ENCODE peak calls at places on chromosome 20, in eight cellular contexts. One of them, this sample, is unnamed.

GRCh38 chr20:41798926-41799502 is 180.8 kb upstream of the CHD6 start:
- DNase-seq in upper lobe of left lung: no peak
- DNase-seq in GM23338: peak
- DNase-seq in HepG2: no peak
- DNase-seq in HCT116: no peak
- DNase-seq in stomach: no peak
- DNase-seq in sigmoid colon: no peak
- DNase-seq in HL-60: no peak
- DNase-seq in this sample: no peak

GRCh38 chr20:430091-430999 is 22.2 kb downstream of the RBCK1 start:
- DNase-seq in sigmoid colon: no peak
- DNase-seq in HepG2: no peak
- DNase-seq in GM23338: no peak
- DNase-seq in upper lobe of left lung: peak
- DNase-seq in HCT116: no peak
- DNase-seq in stomach: no peak
- DNase-seq in HL-60: no peak
- DNase-seq in this sample: no peak

GRCh38 chr20:44728835-44729342 is 13.7 kb downstream of the CCN5 start:
- DNase-seq in stomach: peak
- DNase-seq in GM23338: peak
- DNase-seq in HL-60: peak
- DNase-seq in upper lobe of left lung: no peak
- DNase-seq in HCT116: peak
- DNase-seq in HepG2: no peak
- DNase-seq in sigmoid colon: peak
- DNase-seq in this sample: no peak

GRCh38 chr20:22576733-22577514 is 7.4 kb downstream of the FOXA2 start:
- DNase-seq in GM23338: no peak
- DNase-seq in HepG2: peak
- DNase-seq in HL-60: no peak
- DNase-seq in HCT116: no peak
- DNase-seq in upper lobe of left lung: peak
- DNase-seq in sigmoid colon: no peak
- DNase-seq in stomach: no peak
- DNase-seq in this sample: no peak

GRCh38 chr20:15240801-15241200 is 903.4 kb upstream of the FLRT3 start:
- DNase-seq in HCT116: no peak
- DNase-seq in stomach: no peak
- DNase-seq in sigmoid colon: no peak
- DNase-seq in GM23338: no peak
- DNase-seq in HepG2: no peak
- DNase-seq in upper lobe of left lung: no peak
- DNase-seq in HL-60: no peak
- DNase-seq in this sample: no peak

GRCh38 chr20:54197621-54198604 is 10.0 kb upstream of the PFDN4 start:
- DNase-seq in HCT116: no peak
- DNase-seq in HL-60: no peak
- DNase-seq in stomach: no peak
- DNase-seq in upper lobe of left lung: no peak
- DNase-seq in HepG2: peak
- DNase-seq in GM23338: peak
- DNase-seq in sigmoid colon: no peak
- DNase-seq in this sample: no peak

GRCh38 chr20:49851234-49851755 is 38.7 kb downstream of the SLC9A8 start:
- DNase-seq in stomach: no peak
- DNase-seq in HL-60: no peak
- DNase-seq in sigmoid colon: no peak
- DNase-seq in HCT116: no peak
- DNase-seq in upper lobe of left lung: no peak
- DNase-seq in GM23338: no peak
- DNase-seq in HepG2: no peak
- DNase-seq in this sample: no peak

GRCh38 chr20:64063389-64064144 is 569 bp downstream of the TCEA2 start:
- DNase-seq in GM23338: peak
- DNase-seq in stomach: no peak
- DNase-seq in HCT116: no peak
- DNase-seq in HepG2: no peak
- DNase-seq in sigmoid colon: no peak
- DNase-seq in HL-60: no peak
- DNase-seq in upper lobe of left lung: peak
- DNase-seq in this sample: no peak

GRCh38 chr20:11337361-11338130 is 580.1 kb upstream of the BTBD3 start:
- DNase-seq in HepG2: no peak
- DNase-seq in sigmoid colon: no peak
- DNase-seq in HL-60: no peak
- DNase-seq in HCT116: no peak
- DNase-seq in stomach: no peak
- DNase-seq in upper lobe of left lung: no peak
- DNase-seq in GM23338: no peak
- DNase-seq in this sample: no peak

GRCh38 chr20:44736170-44737021 is 9.3 kb upstream of the KCNK15 start:
- DNase-seq in HepG2: peak
- DNase-seq in stomach: peak
- DNase-seq in HL-60: peak
- DNase-seq in HCT116: peak
- DNase-seq in GM23338: peak
- DNase-seq in sigmoid colon: peak
- DNase-seq in upper lobe of left lung: no peak
- DNase-seq in this sample: no peak

GRCh38 chr20:50510706-50511401 is 671 bp downstream of the PTPN1 start:
- DNase-seq in HCT116: no peak
- DNase-seq in HepG2: peak
- DNase-seq in HL-60: peak
- DNase-seq in GM23338: peak
- DNase-seq in stomach: no peak
- DNase-seq in upper lobe of left lung: no peak
- DNase-seq in sigmoid colon: no peak
- DNase-seq in this sample: no peak

GRCh38 chr20:4179545-4179944 is 164.2 kb upstream of the RNF24 start:
- DNase-seq in HepG2: no peak
- DNase-seq in sigmoid colon: no peak
- DNase-seq in upper lobe of left lung: no peak
- DNase-seq in HL-60: no peak
- DNase-seq in HCT116: no peak
- DNase-seq in GM23338: no peak
- DNase-seq in stomach: no peak
- DNase-seq in this sample: no peak

GRCh38 chr20:44069203-44069931 is 117.6 kb downstream of the JPH2 start:
- DNase-seq in HL-60: peak
- DNase-seq in HCT116: no peak
- DNase-seq in HepG2: no peak
- DNase-seq in upper lobe of left lung: no peak
- DNase-seq in sigmoid colon: no peak
- DNase-seq in GM23338: no peak
- DNase-seq in stomach: peak
- DNase-seq in this sample: peak

GRCh38 chr20:63639093-63639860 is 12.4 kb upstream of the GMEB2 start:
- DNase-seq in HL-60: no peak
- DNase-seq in HCT116: no peak
- DNase-seq in stomach: peak
- DNase-seq in upper lobe of left lung: no peak
- DNase-seq in HepG2: no peak
- DNase-seq in sigmoid colon: no peak
- DNase-seq in GM23338: no peak
- DNase-seq in this sample: no peak

GRCh38 chr20:219290-220115 is 7.6 kb upstream of the DEFB129 start:
- DNase-seq in upper lobe of left lung: no peak
- DNase-seq in HL-60: peak
- DNase-seq in sigmoid colon: no peak
- DNase-seq in GM23338: peak
- DNase-seq in HCT116: peak
- DNase-seq in HepG2: peak
- DNase-seq in stomach: no peak
- DNase-seq in this sample: no peak

GRCh38 chr20:51818479-51819008 is 16.2 kb upstream of the SALL4 start:
- DNase-seq in HepG2: no peak
- DNase-seq in stomach: no peak
- DNase-seq in HCT116: no peak
- DNase-seq in GM23338: no peak
- DNase-seq in upper lobe of left lung: no peak
- DNase-seq in HL-60: no peak
- DNase-seq in sigmoid colon: no peak
- DNase-seq in this sample: no peak

GRCh38 chr20:276620-277495 is 13.7 kb downstream of the C20orf96 start:
- DNase-seq in GM23338: no peak
- DNase-seq in HepG2: no peak
- DNase-seq in sigmoid colon: no peak
- DNase-seq in HCT116: no peak
- DNase-seq in stomach: no peak
- DNase-seq in HL-60: no peak
- DNase-seq in upper lobe of left lung: no peak
- DNase-seq in this sample: no peak

GRCh38 chr20:35673884-35674283 is 9.2 kb upstream of the CPNE1 start:
- DNase-seq in GM23338: no peak
- DNase-seq in HL-60: no peak
- DNase-seq in sigmoid colon: peak
- DNase-seq in stomach: peak
- DNase-seq in upper lobe of left lung: no peak
- DNase-seq in HepG2: no peak
- DNase-seq in HCT116: no peak
- DNase-seq in this sample: no peak

GRCh38 chr20:602357-602970 is 7.6 kb downstream of the TCF15 start:
- DNase-seq in HL-60: no peak
- DNase-seq in HepG2: no peak
- DNase-seq in GM23338: no peak
- DNase-seq in HCT116: no peak
- DNase-seq in upper lobe of left lung: no peak
- DNase-seq in stomach: no peak
- DNase-seq in sigmoid colon: peak
- DNase-seq in this sample: no peak

GRCh38 chr20:56687061-56687460 is 58.0 kb downstream of the TFAP2C start:
- DNase-seq in stomach: no peak
- DNase-seq in HepG2: no peak
- DNase-seq in HCT116: no peak
- DNase-seq in GM23338: no peak
- DNase-seq in upper lobe of left lung: no peak
- DNase-seq in sigmoid colon: no peak
- DNase-seq in HL-60: no peak
- DNase-seq in this sample: no peak

GRCh38 chr20:31489152-31489551 is 14.1 kb downstream of the REM1 start:
- DNase-seq in stomach: no peak
- DNase-seq in upper lobe of left lung: no peak
- DNase-seq in HL-60: no peak
- DNase-seq in HCT116: no peak
- DNase-seq in HepG2: no peak
- DNase-seq in sigmoid colon: no peak
- DNase-seq in GM23338: no peak
- DNase-seq in this sample: no peak

GRCh38 chr20:50194831-50195523 is 4.3 kb downstream of the CEBPB start:
- DNase-seq in stomach: no peak
- DNase-seq in HCT116: no peak
- DNase-seq in upper lobe of left lung: no peak
- DNase-seq in HL-60: no peak
- DNase-seq in sigmoid colon: peak
- DNase-seq in HepG2: no peak
- DNase-seq in GM23338: no peak
- DNase-seq in this sample: no peak

GRCh38 chr20:1489764-1490436 is 1.3 kb downstream of the SIRPB2 start:
- DNase-seq in HL-60: peak
- DNase-seq in HepG2: no peak
- DNase-seq in stomach: no peak
- DNase-seq in sigmoid colon: peak
- DNase-seq in GM23338: no peak
- DNase-seq in HCT116: peak
- DNase-seq in upper lobe of left lung: no peak
- DNase-seq in this sample: no peak

GRCh38 chr20:48153523-48153922 is 368.2 kb upstream of the SULF2 start:
- DNase-seq in upper lobe of left lung: no peak
- DNase-seq in HL-60: no peak
- DNase-seq in HCT116: no peak
- DNase-seq in HepG2: no peak
- DNase-seq in GM23338: peak
- DNase-seq in sigmoid colon: no peak
- DNase-seq in stomach: no peak
- DNase-seq in this sample: no peak
- TF ChIP-seq POLR2AphosphoS5 in upper lobe of left lung: no peak
- TF ChIP-seq POLR2AphosphoS5 in HL-60: no peak
- TF ChIP-seq POLR2AphosphoS5 in HCT116: no peak
- TF ChIP-seq POLR2AphosphoS5 in HepG2: no peak
- TF ChIP-seq POLR2AphosphoS5 in GM23338: no peak
- TF ChIP-seq POLR2AphosphoS5 in sigmoid colon: no peak
- TF ChIP-seq POLR2AphosphoS5 in stomach: no peak
- TF ChIP-seq POLR2AphosphoS5 in this sample: no peak

GRCh38 chr20:13841206-13841605 is 56.4 kb downstream of the NDUFAF5 start:
- DNase-seq in HepG2: no peak
- DNase-seq in HCT116: no peak
- DNase-seq in GM23338: no peak
- DNase-seq in upper lobe of left lung: no peak
- DNase-seq in stomach: no peak
- DNase-seq in sigmoid colon: no peak
- DNase-seq in HL-60: no peak
- DNase-seq in this sample: no peak
- TF ChIP-seq POLR2AphosphoS5 in HepG2: no peak
- TF ChIP-seq POLR2AphosphoS5 in HCT116: no peak
- TF ChIP-seq POLR2AphosphoS5 in GM23338: no peak
- TF ChIP-seq POLR2AphosphoS5 in upper lobe of left lung: no peak
- TF ChIP-seq POLR2AphosphoS5 in stomach: no peak
- TF ChIP-seq POLR2AphosphoS5 in sigmoid colon: no peak
- TF ChIP-seq POLR2AphosphoS5 in HL-60: no peak
- TF ChIP-seq POLR2AphosphoS5 in this sample: no peak

GRCh38 chr20:59006167-59006863 is 739 bp downstream of the CTSZ start:
- DNase-seq in upper lobe of left lung: peak
- DNase-seq in stomach: no peak
- DNase-seq in GM23338: peak
- DNase-seq in sigmoid colon: peak
- DNase-seq in HepG2: no peak
- DNase-seq in HCT116: no peak
- DNase-seq in HL-60: no peak
- DNase-seq in this sample: no peak
- TF ChIP-seq POLR2AphosphoS5 in upper lobe of left lung: no peak
- TF ChIP-seq POLR2AphosphoS5 in stomach: no peak
- TF ChIP-seq POLR2AphosphoS5 in GM23338: no peak
- TF ChIP-seq POLR2AphosphoS5 in sigmoid colon: no peak
- TF ChIP-seq POLR2AphosphoS5 in HepG2: no peak
- TF ChIP-seq POLR2AphosphoS5 in HCT116: no peak
- TF ChIP-seq POLR2AphosphoS5 in HL-60: no peak
- TF ChIP-seq POLR2AphosphoS5 in this sample: peak

GRCh38 chr20:62614085-62614960 is 28.0 kb upstream of the SLCO4A1 start:
- DNase-seq in stomach: no peak
- DNase-seq in HL-60: no peak
- DNase-seq in HepG2: no peak
- DNase-seq in sigmoid colon: no peak
- DNase-seq in HCT116: no peak
- DNase-seq in upper lobe of left lung: no peak
- DNase-seq in GM23338: no peak
- DNase-seq in this sample: no peak
- TF ChIP-seq POLR2AphosphoS5 in stomach: no peak
- TF ChIP-seq POLR2AphosphoS5 in HL-60: no peak
- TF ChIP-seq POLR2AphosphoS5 in HepG2: no peak
- TF ChIP-seq POLR2AphosphoS5 in sigmoid colon: no peak
- TF ChIP-seq POLR2AphosphoS5 in HCT116: no peak
- TF ChIP-seq POLR2AphosphoS5 in upper lobe of left lung: no peak
- TF ChIP-seq POLR2AphosphoS5 in GM23338: no peak
- TF ChIP-seq POLR2AphosphoS5 in this sample: no peak